ENCODE peak calls at places on chromosomes 12 and 14, in four cellular contexts. L is cardiac fibroblast, X is fibroblast of lung, B is left ventricle myocardium inferior. A is an unnamed sample.

GRCh38 chr12:115261691-115262398 is 577.9 kb upstream of the TBX3 start:
- DNase-seq in L (no peak), X (peak), B (no peak), A (peak)

GRCh38 chr12:95774311-95775045 is 16.1 kb downstream of the NTN4 start:
- DNase-seq in L (peak), X (peak), B (no peak), A (no peak)

GRCh38 chr12:8615206-8615605 is 2.5 kb upstream of the AICDA start:
- DNase-seq in L (no peak), X (no peak), B (no peak), A (no peak)

GRCh38 chr12:22530-23201 is 43.9 kb upstream of the IQSEC3 start:
- DNase-seq in L (no peak), X (no peak), B (no peak), A (no peak)

GRCh38 chr12:62899568-62900390 is 35.2 kb downstream of the PPM1H start:
- DNase-seq in L (no peak), X (no peak), B (no peak), A (no peak)

GRCh38 chr12:130967631-130968030 is 13.9 kb downstream of the ADGRD1 start:
- DNase-seq in L (no peak), X (no peak), B (no peak), A (no peak)

GRCh38 chr12:110247340-110248095 is 33.5 kb upstream of the ATP2A2 start:
- DNase-seq in L (no peak), X (peak), B (peak), A (no peak)

GRCh38 chr14:51865953-51866747 is 5.7 kb downstream of the GNG2 start:
- DNase-seq in L (no peak), X (no peak), B (no peak), A (peak)

GRCh38 chr14:99524091-99524661 is 43.0 kb downstream of the CCNK start:
- DNase-seq in L (no peak), X (peak), B (peak), A (no peak)

GRCh38 chr12:42144174-42144423 is 575 bp downstream of the GXYLT1 start:
- DNase-seq in L (no peak), X (no peak), B (no peak), A (no peak)

GRCh38 chr12:75444444-75445136 is 36.0 kb upstream of the GLIPR1 start:
- DNase-seq in L (peak), X (peak), B (no peak), A (no peak)

GRCh38 chr14:63893701-63894458 is 41.1 kb downstream of the SYNE2 start:
- DNase-seq in L (peak), X (peak), B (peak), A (no peak)

GRCh38 chr12:43501705-43502104 is 50.3 kb downstream of the ADAMTS20 start:
- DNase-seq in L (peak), X (peak), B (no peak), A (peak)

GRCh38 chr12:51631591-51631990 is 40.6 kb downstream of the SCN8A start:
- DNase-seq in L (peak), X (peak), B (no peak), A (no peak)

GRCh38 chr12:47742253-47742825 is 16.3 kb downstream of the RAPGEF3 start:
- DNase-seq in L (peak), X (no peak), B (peak), A (peak)

GRCh38 chr14:50357124-50357523 is 39.6 kb downstream of the CDKL1 start:
- DNase-seq in L (no peak), X (no peak), B (no peak), A (peak)

GRCh38 chr12:119613319-119613936 is 19.9 kb downstream of the TMEM233 start:
- DNase-seq in L (peak), X (peak), B (no peak), A (no peak)

GRCh38 chr14:92914087-92914656 is 8.8 kb upstream of the CHGA start:
- DNase-seq in L (peak), X (peak), B (no peak), A (peak)

GRCh38 chr12:54723653-54724256 is 75.6 kb upstream of the DCD start:
- DNase-seq in L (peak), X (peak), B (no peak), A (peak)

GRCh38 chr12:54725233-54725843 is 77.2 kb upstream of the DCD start:
- DNase-seq in L (peak), X (no peak), B (no peak), A (no peak)

GRCh38 chr12:33322519-33322918 is 117.1 kb downstream of the SYT10 start:
- DNase-seq in L (no peak), X (no peak), B (no peak), A (no peak)

GRCh38 chr14:39880965-39881364 is 448.7 kb upstream of the FBXO33 start:
- DNase-seq in L (no peak), X (no peak), B (no peak), A (no peak)

GRCh38 chr14:63928744-63929174 is 76.0 kb downstream of the SYNE2 start:
- DNase-seq in L (peak), X (peak), B (no peak), A (no peak)

GRCh38 chr12:10719482-10719881 is 3.6 kb downstream of the YBX3 start:
- DNase-seq in L (no peak), X (peak), B (peak), A (no peak)

GRCh38 chr12:87384226-87384625 is 645.0 kb downstream of the C12orf50 start:
- DNase-seq in L (no peak), X (no peak), B (no peak), A (no peak)
- TF ChIP-seq CTCF in L (no peak), X (no peak), B (no peak), A (no peak)

DNA sequence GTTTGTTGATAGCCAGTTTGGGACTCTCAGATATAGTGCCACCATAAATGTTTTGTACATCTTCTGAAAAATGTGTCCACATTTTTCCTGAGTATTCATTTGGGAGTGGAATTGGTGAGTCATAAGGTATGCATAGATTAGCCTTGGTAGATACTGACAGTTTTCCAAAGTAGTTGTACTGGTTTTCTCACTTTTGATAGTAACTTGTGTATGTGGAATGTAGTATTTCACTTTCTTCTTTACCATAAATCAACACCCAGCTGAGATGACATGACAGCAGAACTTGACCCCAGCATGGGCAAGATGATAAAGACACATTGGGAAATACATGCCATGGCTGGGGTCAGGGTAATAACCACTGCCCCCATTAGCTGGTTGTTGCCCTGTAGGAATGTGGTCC is 5.4 kb downstream of the FBXW8 start:
- DNase-seq in L (peak), X (peak), B (no peak), A (no peak)
- H3K4me3 ChIP-seq in L (no peak), X (no peak), B (no peak), A (no peak)

GRCh38 chr14:45673420-45673819 is 420.4 kb upstream of the MIS18BP1 start:
- DNase-seq in L (no peak), X (no peak), B (no peak), A (no peak)

GRCh38 chr14:45679852-45680251 is 426.9 kb upstream of the MIS18BP1 start:
- DNase-seq in L (peak), X (peak), B (no peak), A (no peak)

GRCh38 chr14:45680531-45680930 is 427.5 kb upstream of the MIS18BP1 start:
- DNase-seq in L (no peak), X (no peak), B (no peak), A (no peak)

GRCh38 chr14:45678163-45678562 is 425.2 kb upstream of the MIS18BP1 start:
- DNase-seq in L (peak), X (no peak), B (no peak), A (no peak)
- TF ChIP-seq CTCF in L (no peak), X (no peak), B (no peak), A (no peak)

DNA sequence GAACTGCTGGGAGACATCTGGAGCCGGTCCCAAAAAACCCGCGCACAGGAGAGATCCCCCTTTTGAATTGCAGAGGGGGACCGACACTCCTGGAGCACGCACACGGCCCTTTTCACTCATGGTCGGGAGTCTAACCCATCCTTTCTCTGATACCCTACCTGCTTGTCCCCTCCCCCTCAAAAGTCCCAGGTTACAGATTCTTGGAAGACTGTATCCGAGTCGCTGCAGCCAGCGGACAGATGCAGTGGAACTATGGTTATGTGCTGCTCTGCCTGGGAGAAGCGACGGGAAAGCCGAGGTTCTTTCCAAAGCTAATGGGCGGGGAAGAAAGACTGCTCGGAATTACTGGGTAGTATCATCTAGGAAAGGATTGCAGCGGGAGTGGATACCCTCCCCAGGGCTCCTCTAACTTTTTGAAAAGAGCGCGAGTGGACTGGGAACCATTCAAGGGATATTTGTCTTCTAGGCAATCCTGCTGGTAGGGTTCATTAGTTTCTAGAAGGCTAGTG is 1.5 kb downstream of the PTHLH start:
- DNase-seq in L (peak), X (peak), B (no peak), A (no peak)
- H3K4me3 ChIP-seq in L (no peak), X (peak), B (peak), A (no peak)

DNA sequence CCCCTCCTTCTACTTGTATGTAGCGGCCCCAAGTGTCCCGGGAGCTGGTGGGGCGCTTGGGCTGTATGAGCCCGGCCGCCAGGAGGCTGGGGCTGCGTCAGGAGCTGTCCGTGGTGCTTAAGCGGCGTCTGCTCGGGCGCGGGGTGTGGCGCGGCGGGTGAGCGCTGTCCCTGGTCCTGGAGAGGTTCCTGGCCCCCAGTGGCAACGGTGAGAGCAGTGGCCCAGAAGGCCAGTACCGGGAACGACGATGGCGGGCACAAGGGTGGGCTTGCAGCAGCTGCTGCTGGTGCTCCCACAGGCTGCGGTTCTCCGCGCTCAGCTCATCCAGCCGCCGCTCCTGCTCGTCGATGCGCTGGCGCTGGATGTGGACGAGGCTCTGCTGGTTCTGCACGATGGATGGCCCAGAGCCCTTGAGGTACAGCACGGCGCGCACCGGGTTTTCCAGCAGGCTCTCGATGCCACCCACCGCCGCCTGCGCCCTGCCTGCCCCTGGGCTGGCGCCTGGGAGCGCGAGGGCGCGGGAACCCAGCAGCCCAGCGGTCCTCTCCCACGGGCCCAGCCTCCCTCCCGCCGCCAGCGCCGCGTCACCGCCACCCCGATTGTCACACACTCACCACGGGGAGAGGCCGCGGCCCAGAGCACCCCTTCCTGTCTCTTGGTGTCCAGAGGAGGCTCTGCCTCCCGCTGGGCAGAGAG is 41.9 kb upstream of the FKBP4 start:
- DNase-seq in L (peak), X (peak), B (peak), A (peak)
- TF ChIP-seq CTCF in L (no peak), X (peak), B (peak), A (no peak)

GRCh38 chr14:61454545-61454944 is 133.2 kb downstream of the PRKCH start:
- DNase-seq in L (no peak), X (no peak), B (peak), A (no peak)

GRCh38 chr14:61453103-61453767 is 131.9 kb downstream of the PRKCH start:
- DNase-seq in L (no peak), X (no peak), B (no peak), A (no peak)

GRCh38 chr14:61451491-61451890 is 130.1 kb downstream of the PRKCH start:
- DNase-seq in L (no peak), X (no peak), B (no peak), A (no peak)

GRCh38 chr14:61452452-61452851 is 131.1 kb downstream of the PRKCH start:
- DNase-seq in L (no peak), X (no peak), B (no peak), A (peak)

GRCh38 chr14:61451891-61452400 is 130.6 kb downstream of the PRKCH start:
- DNase-seq in L (no peak), X (no peak), B (no peak), A (no peak)
- H3K4me3 ChIP-seq in L (no peak), X (no peak), B (no peak), A (no peak)

DNA sequence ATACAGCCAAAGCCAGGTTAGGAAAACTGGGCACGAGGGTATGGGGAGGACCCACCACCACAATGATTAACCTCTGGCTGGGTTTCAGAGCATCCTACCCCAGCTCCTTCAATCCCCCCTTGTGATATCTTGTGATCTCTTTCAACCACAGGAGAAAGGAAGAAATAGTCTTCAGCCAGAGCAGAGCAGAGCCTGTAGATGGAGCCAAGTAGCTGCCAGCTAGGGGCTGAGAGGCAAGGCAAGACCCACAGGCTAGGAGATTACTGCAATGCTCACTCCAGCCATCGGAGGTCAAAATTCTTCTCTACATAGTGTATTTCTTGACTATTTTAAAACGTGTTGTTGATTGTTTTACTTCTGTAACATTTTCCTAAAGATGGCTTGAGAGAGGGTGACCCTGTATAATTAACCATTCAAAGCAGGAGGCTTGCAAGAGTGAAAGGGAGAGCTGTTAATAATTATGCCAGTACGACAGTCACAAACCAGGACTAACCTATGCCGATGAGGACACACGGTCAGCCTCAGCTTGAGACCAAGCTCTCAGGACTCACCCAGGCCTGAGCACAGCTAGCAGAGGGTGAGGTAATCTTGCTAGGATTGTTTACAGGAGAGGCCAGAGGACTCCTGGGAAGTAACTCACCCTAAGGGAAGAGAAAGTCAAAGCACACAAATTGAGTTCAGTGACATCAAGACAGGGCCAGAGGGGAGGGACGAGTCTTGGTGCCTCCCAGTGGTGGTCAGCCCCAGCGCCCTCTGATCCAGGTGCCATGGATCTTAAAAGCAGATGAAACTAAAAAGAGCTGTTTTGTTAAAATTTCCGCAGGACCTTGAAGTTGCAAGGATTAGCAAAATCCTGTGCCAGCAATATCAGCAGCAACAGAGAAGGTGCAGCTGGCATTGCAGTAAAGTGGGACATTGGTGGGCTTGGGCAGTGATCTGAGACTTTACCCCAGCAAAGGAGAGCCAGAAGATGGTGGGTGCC is 29.8 kb upstream of the CDKN3 start:
- DNase-seq in L (peak), X (peak), B (no peak), A (peak)
- TF ChIP-seq CTCF in L (peak), X (peak), B (peak), A (peak)

GRCh38 chr12:3973269-3973884 is 100.2 kb upstream of the PARP11 start:
- DNase-seq in L (no peak), X (no peak), B (no peak), A (no peak)
- H3K4me3 ChIP-seq in L (no peak), X (no peak), B (no peak), A (no peak)

A was measured in GM12865.